ENCODE peak calls at places on chromosomes 7 and 10, in four cellular contexts. R is PC-3, A is keratinocyte, F is hepatocyte. M is an unnamed sample.

GRCh38 chr7:134463751-134464150 is 4.9 kb upstream of the AKR1B1 start:
- DNase-seq in F (no peak), R (no peak), A (no peak), M (no peak)

GRCh38 chr10:61992059-61992460 is 90.6 kb downstream of the ARID5B start:
- DNase-seq in R (no peak), F (no peak), A (no peak), M (peak)

GRCh38 chr7:15561840-15562239 is at the start of gene AGMO:
- DNase-seq in R (peak), F (peak), A (no peak), M (no peak)

GRCh38 chr7:106613861-106614560 is 46.9 kb downstream of the CCDC71L start:
- DNase-seq in A (no peak), R (no peak), F (no peak), M (no peak)

GRCh38 chr10:122850705-122851640 is 5.3 kb upstream of the CUZD1 start:
- DNase-seq in A (no peak), R (peak), F (no peak), M (peak)

GRCh38 chr7:1243964-1244416 is 11.3 kb downstream of the UNCX start:
- DNase-seq in F (no peak), A (no peak), R (no peak), M (no peak)

GRCh38 chr10:128859738-128860386 is 607.2 kb upstream of the MGMT start:
- DNase-seq in A (no peak), R (peak), F (peak), M (no peak)

GRCh38 chr10:119379466-119380071 is 162.9 kb downstream of the RGS10 start:
- DNase-seq in A (no peak), F (no peak), R (no peak), M (no peak)

GRCh38 chr10:106185991-106186390 is 978.5 kb downstream of the SORCS1 start:
- DNase-seq in A (no peak), R (no peak), F (no peak), M (no peak)

GRCh38 chr10:51000164-51000563 is 74.1 kb upstream of the PRKG1 start:
- DNase-seq in F (no peak), A (no peak), R (peak), M (no peak)

GRCh38 chr7:128247108-128247507 is 6.0 kb downstream of the LEP start:
- DNase-seq in F (no peak), R (no peak), A (no peak), M (no peak)

GRCh38 chr10:59582058-59582457 is 127.6 kb downstream of the SLC16A9 start:
- DNase-seq in A (no peak), F (no peak), R (no peak), M (no peak)

GRCh38 chr10:70589762-70590662 is 12.5 kb downstream of the PRF1 start:
- DNase-seq in A (no peak), F (peak), R (no peak), M (peak)

GRCh38 chr7:119594956-119595355 is 678.0 kb upstream of the KCND2 start:
- DNase-seq in A (no peak), R (no peak), F (no peak), M (no peak)

GRCh38 chr10:126569513-126570447 is 100.7 kb downstream of the C10orf90 start:
- DNase-seq in A (no peak), F (peak), R (peak), M (peak)
- H3K4me3 ChIP-seq in A (no peak), F (no peak), R (peak), M (peak)

GRCh38 chr7:132207211-132207610 is 369.1 kb downstream of the PLXNA4 start:
- DNase-seq in F (no peak), R (no peak), A (no peak), M (no peak)
- H3K27ac ChIP-seq in F (no peak), R (no peak), A (no peak), M (no peak)

GRCh38 chr7:84809877-84810276 is 377.0 kb downstream of the SEMA3D start:
- DNase-seq in F (no peak), A (no peak), R (no peak), M (no peak)
- H2AFZ ChIP-seq in F (no peak), A (no peak), R (no peak), M (peak)

DNA sequence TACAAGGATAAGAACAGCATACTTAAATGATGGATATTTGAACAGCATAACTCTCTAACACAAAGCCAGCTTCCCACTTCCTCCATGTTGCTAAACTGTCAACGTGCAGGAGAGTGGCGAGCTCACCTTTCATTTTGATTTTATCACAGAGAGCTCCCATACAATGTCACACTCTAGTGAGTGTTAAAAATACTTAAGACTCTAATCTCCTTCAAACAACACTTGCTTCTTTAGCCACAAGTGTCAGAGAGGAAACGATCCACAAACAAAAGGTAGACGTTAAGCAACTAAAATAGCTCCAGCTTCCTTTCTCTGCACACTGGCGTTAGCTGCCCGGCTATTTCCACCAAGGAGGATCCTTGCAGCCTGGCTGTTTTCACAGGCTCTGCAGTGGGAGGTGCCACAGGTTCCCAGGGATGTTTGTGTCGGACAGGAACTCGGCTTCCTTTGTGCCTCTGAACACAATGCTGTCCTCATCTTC is 194.6 kb downstream of the COBL start:
- DNase-seq in R (no peak), F (no peak), A (no peak), M (no peak)
- H3K4me3 ChIP-seq in R (no peak), F (no peak), A (no peak), M (no peak)